ENCODE peak calls at places on chromosomes 5 and 9, in six cellular contexts. B, W, Q, G, S and J are unnamed samples.

GRCh38 chr5:25694805-25695204 is 1050.0 kb upstream of the CDH10 start:
- DNase-seq in G (no peak), Q (no peak), S (no peak), W (no peak), B (no peak), J (no peak)

GRCh38 chr5:39517800-39518199 is 93.0 kb upstream of the DAB2 start:
- DNase-seq in G (no peak), W (no peak), S (peak; percentile 5), B (no peak), Q (no peak), J (no peak)

GRCh38 chr9:120757268-120757900 is 35.8 kb downstream of the FBXW2 start:
- DNase-seq in B (no peak), S (no peak), W (no peak), Q (no peak), G (no peak), J (no peak)

GRCh38 chr5:98497391-98497790 is 276.1 kb upstream of the RGMB start:
- DNase-seq in S (no peak), G (no peak), W (no peak), B (no peak), Q (no peak), J (no peak)

GRCh38 chr9:131237931-131238401 is 38.3 kb downstream of the FAM78A start:
- DNase-seq in Q (peak; percentile 87), G (peak; percentile 80), S (no peak), W (peak; percentile 76), B (peak; percentile 36), J (peak; percentile 61)

GRCh38 chr5:62506659-62507460 is 71.8 kb upstream of the LRRC70 start:
- DNase-seq in G (no peak), Q (no peak), W (no peak), B (no peak), S (no peak), J (no peak)

GRCh38 chr5:177320879-177321278 is 9.2 kb upstream of the MXD3 start:
- DNase-seq in G (no peak), Q (peak; percentile 56), S (no peak), B (peak; percentile 18), W (no peak), J (no peak)

GRCh38 chr9:125444956-125445506 is 183.4 kb downstream of the GAPVD1 start:
- DNase-seq in B (no peak), S (no peak), G (no peak), Q (no peak), W (no peak), J (no peak)

GRCh38 chr9:86732514-86732913 is 214.8 kb downstream of the GAS1 start:
- DNase-seq in S (peak; percentile 63), W (no peak), Q (no peak), G (no peak), B (no peak), J (no peak)

GRCh38 chr5:448061-448765 is 5.2 kb downstream of the EXOC3 start:
- DNase-seq in Q (peak; percentile 82), G (no peak), B (peak; percentile 68), W (peak; percentile 55), S (no peak), J (no peak)

GRCh38 chr5:1118231-1118698 is 6.4 kb upstream of the SLC12A7 start:
- DNase-seq in Q (no peak), B (no peak), G (no peak), W (no peak), S (no peak), J (no peak)

GRCh38 chr9:126016579-126017290 is 269.6 kb downstream of the PBX3 start:
- DNase-seq in W (no peak), B (no peak), Q (no peak), G (no peak), S (no peak), J (peak; percentile 30)